ENCODE peak calls at places on chromosomes 2 and 18, in seven cellular contexts. V is cardiac muscle cell, H is Panc1, B is fibroblast of mammary gland, L is sigmoid colon, A is psoas muscle, P is stomach. F is an unnamed sample.
A peak's percentile ranks its signal among the peaks of the same experiment; 100 is the strongest.

GRCh38 chr2:105590780-105591660 is 153.7 kb upstream of the NCK2 start:
- DNase-seq in V (no peak), B (no peak), H (no peak), P (no peak), L (no peak), A (no peak), F (no peak)

GRCh38 chr2:99662761-99663341 is 173.0 kb upstream of the REV1 start:
- DNase-seq in H (no peak), L (no peak), P (no peak), A (no peak), V (no peak), B (peak; percentile 95), F (no peak)

GRCh38 chr2:27720004-27720551 is 51.4 kb upstream of the MRPL33 start:
- DNase-seq in V (no peak), B (peak; percentile 98), L (no peak), P (peak; percentile 51), A (no peak), H (peak; percentile 97), F (no peak)

GRCh38 chr2:177633910-177634294 is 241.3 kb downstream of the AGPS start:
- DNase-seq in V (no peak), A (no peak), P (no peak), L (no peak), B (no peak), H (no peak), F (no peak)

GRCh38 chr2:18436408-18437077 is 123.9 kb downstream of the RDH14 start:
- DNase-seq in H (no peak), A (peak; percentile 62), B (peak; percentile 67), L (no peak), V (no peak), P (no peak), F (no peak)

GRCh38 chr18:22391571-22392359 is 25.9 kb downstream of the CTAGE1 start:
- DNase-seq in A (no peak), B (peak; percentile 95), P (no peak), L (no peak), H (no peak), V (no peak), F (no peak)

GRCh38 chr18:33334781-33335180 is 105.7 kb downstream of the CCDC178 start:
- DNase-seq in A (no peak), V (no peak), H (no peak), L (no peak), B (no peak), P (no peak), F (no peak)

GRCh38 chr2:160363961-160364733 is 129.5 kb downstream of the RBMS1 start:
- DNase-seq in P (no peak), B (peak; percentile 59), V (no peak), H (no peak), L (no peak), A (no peak), F (peak; percentile 21)

GRCh38 chr2:172986040-172986439 is 89.6 kb upstream of the MAP3K20 start:
- DNase-seq in L (no peak), H (no peak), B (no peak), A (no peak), V (no peak), P (no peak), F (no peak)

GRCh38 chr2:58923869-58924268 is 682.7 kb upstream of the FANCL start:
- DNase-seq in B (peak; percentile 89), P (no peak), A (no peak), V (no peak), H (no peak), L (no peak), F (no peak)

GRCh38 chr18:7116832-7117389 is 686 bp downstream of the LAMA1 start:
- DNase-seq in A (no peak), P (no peak), L (no peak), H (no peak), B (no peak), V (peak; percentile 63), F (no peak)

GRCh38 chr18:27901424-27902226 is 275.3 kb downstream of the CDH2 start:
- DNase-seq in A (no peak), B (no peak), L (no peak), P (no peak), H (no peak), V (no peak), F (no peak)

GRCh38 chr2:40937284-40937683 is 485.4 kb upstream of the SLC8A1 start:
- DNase-seq in V (no peak), H (no peak), P (no peak), L (no peak), A (no peak), B (no peak), F (no peak)

GRCh38 chr2:216679658-216680024 is 15.7 kb downstream of the IGFBP5 start:
- DNase-seq in P (no peak), H (no peak), A (peak; percentile 93), L (peak; percentile 87), B (no peak), V (peak; percentile 74), F (no peak)

GRCh38 chr2:26462511-26463251 is 15.2 kb downstream of the OTOF start:
- DNase-seq in B (peak; percentile 96), P (peak; percentile 56), H (no peak), L (no peak), A (peak; percentile 80), V (peak; percentile 59), F (no peak)

GRCh38 chr2:190804182-190804795 is 76.3 kb upstream of the GLS start:
- DNase-seq in A (no peak), H (no peak), B (peak; percentile 51), P (no peak), L (no peak), V (no peak), F (no peak)

GRCh38 chr2:162161634-162162033 is 9.6 kb upstream of the GCG start:
- DNase-seq in L (no peak), V (no peak), P (no peak), A (no peak), B (no peak), H (no peak), F (peak; percentile 58)

DNA sequence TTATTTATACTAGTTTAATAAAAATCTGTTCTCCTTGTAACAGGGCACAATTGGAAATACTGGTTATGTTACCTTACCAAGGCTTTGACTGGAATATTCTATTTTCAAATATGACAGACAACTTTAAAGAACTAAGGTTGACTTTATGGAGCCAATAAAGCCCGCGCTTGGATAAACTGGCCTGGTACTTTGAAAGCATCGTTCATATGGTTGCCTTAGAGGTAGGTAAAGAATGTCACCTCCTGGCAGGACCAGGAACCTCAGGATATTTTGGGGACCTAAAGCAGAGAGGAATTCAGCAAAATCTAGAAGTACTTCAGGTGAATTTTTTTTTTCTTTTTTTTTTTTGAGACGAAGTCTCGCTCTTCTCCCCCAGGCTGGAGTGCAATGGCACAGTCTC is 71.2 kb upstream of the CREB1 start:
- DNase-seq in H (no peak), V (no peak), P (no peak), B (no peak), L (no peak), A (no peak), F (no peak)
- TF ChIP-seq CTCF in H (no peak), V (peak; percentile 3), P (no peak), B (no peak), L (no peak), A (no peak), F (peak; percentile 46)

GRCh38 chr2:171788316-171788993 is 101.2 kb downstream of the DYNC1I2 start:
- DNase-seq in H (no peak), B (no peak), V (no peak), P (peak; percentile 68), L (no peak), A (no peak), F (peak; percentile 45)
- H3K4me3 ChIP-seq in H (no peak overlapping the region), B (no peak overlapping the region), V (no peak overlapping the region), P (no peak overlapping the region), L (no peak overlapping the region), A (no peak overlapping the region), F (no peak overlapping the region)

GRCh38 chr2:32128636-32129035 is 37.0 kb upstream of the SLC30A6 start:
- DNase-seq in B (no peak), V (no peak), H (no peak), A (no peak), P (no peak), L (no peak), F (peak; percentile 74)

GRCh38 chr2:32124660-32125059 is 41.0 kb upstream of the SLC30A6 start:
- DNase-seq in A (no peak), P (no peak), V (no peak), B (no peak), H (no peak), L (no peak), F (no peak)

DNA sequence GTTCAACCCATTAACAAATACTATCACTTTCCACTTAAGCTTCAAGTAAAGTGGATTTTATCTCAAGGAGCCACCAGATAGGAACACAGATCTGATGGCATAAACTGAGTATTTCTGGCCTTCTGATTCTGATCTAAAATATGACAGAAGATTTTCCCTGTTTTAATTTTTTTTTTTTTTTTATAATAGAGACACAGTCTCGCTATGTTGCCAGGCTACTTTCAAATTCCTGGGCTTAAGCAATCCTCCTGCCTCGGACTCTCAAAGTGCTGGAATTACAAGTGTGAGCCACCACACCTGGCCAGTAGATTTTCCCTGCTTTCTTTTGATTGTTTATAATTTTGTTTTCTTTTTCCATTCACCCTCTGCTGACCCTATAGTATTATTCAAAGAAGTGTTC is 36.6 kb upstream of the SLC30A6 start:
- DNase-seq in B (no peak), A (no peak), L (no peak), H (no peak), V (no peak), P (no peak), F (no peak)
- TF ChIP-seq CTCF in B (no peak), A (no peak), L (no peak), H (no peak), V (no peak), P (no peak), F (no peak)

DNA sequence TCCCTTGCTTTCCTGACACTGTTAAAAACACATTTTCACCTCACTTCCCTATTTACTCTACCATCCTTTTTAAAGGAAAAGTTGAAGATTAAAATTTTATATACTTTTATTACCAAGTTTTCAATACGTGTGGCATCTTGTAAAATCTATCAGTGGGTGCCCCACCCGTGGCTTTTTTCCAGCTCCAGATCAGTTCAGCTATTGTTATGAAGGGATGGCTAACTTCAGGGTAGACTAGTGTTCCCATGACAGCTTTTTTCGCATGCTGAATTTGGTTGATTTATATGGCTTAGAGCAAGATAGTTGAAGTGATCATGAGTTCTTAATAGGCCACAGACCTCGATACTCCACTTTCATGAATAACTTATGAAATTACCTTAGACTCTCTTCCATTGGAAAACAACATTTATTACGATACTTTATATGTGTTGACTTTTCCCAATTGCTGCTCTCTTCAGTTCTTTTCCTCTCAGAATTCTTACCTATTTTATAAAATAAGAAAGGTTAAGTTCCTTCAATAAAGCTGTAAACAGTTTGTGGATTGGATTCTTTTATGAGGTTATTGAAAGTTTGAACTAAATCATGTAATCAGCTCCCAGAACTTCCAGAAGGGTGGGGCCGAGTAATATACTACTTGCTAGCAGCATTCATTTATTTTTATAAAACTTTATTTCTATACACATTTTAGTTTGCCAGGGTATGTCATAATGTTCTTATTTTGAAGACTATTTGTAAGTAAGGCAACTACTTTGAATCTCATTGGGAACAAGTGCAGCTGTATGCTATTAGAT is 680.9 kb downstream of the SATB2 start:
- DNase-seq in H (no peak), V (no peak), A (no peak), B (no peak), L (no peak), P (no peak), F (no peak)
- H3K4me3 ChIP-seq in H (no peak overlapping the region), V (no peak overlapping the region), A (no peak overlapping the region), B (no peak overlapping the region), L (no peak overlapping the region), P (no peak overlapping the region), F (no peak overlapping the region)